ENCODE peak calls at places on chromosomes 3 and 15, in six cellular contexts. S, A, V, B, C and U are unnamed samples.

GRCh38 chr15:101488300-101489164 is 975 bp downstream of the PCSK6 start:
- DNase-seq in A (no peak), C (no peak), S (no peak), B (no peak), V (no peak), U (no peak)

GRCh38 chr3:150105886-150106612 is 135.4 kb upstream of the PFN2 start:
- DNase-seq in C (no peak), B (no peak), V (peak), A (no peak), S (no peak), U (peak)

GRCh38 chr3:16147226-16147625 is 27.3 kb upstream of the GALNT15 start:
- DNase-seq in V (peak), S (no peak), A (no peak), C (no peak), B (no peak), U (no peak)

GRCh38 chr15:66641485-66642313 is 60.3 kb upstream of the SMAD6 start:
- DNase-seq in A (no peak), S (no peak), B (no peak), C (no peak), V (no peak), U (no peak)

GRCh38 chr3:34020221-34020620 is 221.8 kb downstream of the PDCD6IP start:
- DNase-seq in S (no peak), V (no peak), B (no peak), C (no peak), A (no peak), U (no peak)

GRCh38 chr15:70246623-70247200 is 149.0 kb upstream of the TLE3 start:
- DNase-seq in S (no peak), V (no peak), A (no peak), B (no peak), C (no peak), U (no peak)

GRCh38 chr3:160343132-160343531 is 55.9 kb downstream of the IFT80 start:
- DNase-seq in V (peak), S (no peak), A (peak), B (no peak), C (peak), U (no peak)

GRCh38 chr15:28165791-28166190 is 66.7 kb upstream of the OCA2 start:
- DNase-seq in C (peak), B (no peak), S (no peak), V (peak), A (no peak), U (no peak)

GRCh38 chr3:186942168-186942567 is 11.8 kb downstream of the ST6GAL1 start:
- DNase-seq in V (no peak), S (no peak), B (no peak), A (no peak), C (no peak), U (no peak)

GRCh38 chr15:64515196-64515595 is 54.8 kb downstream of the ZNF609 start:
- DNase-seq in B (no peak), S (no peak), A (no peak), V (no peak), C (no peak), U (no peak)

GRCh38 chr3:65030847-65031463 is 343.2 kb upstream of the ADAMTS9 start:
- DNase-seq in B (no peak), V (peak), C (peak), A (peak), S (no peak), U (no peak)

GRCh38 chr3:39528844-39529243 is 61.4 kb downstream of the MOBP start:
- DNase-seq in B (no peak), V (no peak), A (no peak), C (no peak), S (no peak), U (no peak)

GRCh38 chr3:111210866-111211564 is 139.4 kb downstream of the NECTIN3 start:
- DNase-seq in S (no peak), B (no peak), A (no peak), V (peak), C (no peak), U (no peak)

GRCh38 chr3:49869525-49870126 is at the start of gene CAMKV:
- DNase-seq in C (peak), S (peak), A (no peak), V (no peak), B (peak), U (no peak)

GRCh38 chr3:139906441-139906840 is 28.5 kb upstream of the CLSTN2 start:
- DNase-seq in C (peak), V (peak), B (no peak), S (no peak), A (peak), U (no peak)

GRCh38 chr3:58888087-58888486 is 161.7 kb downstream of the CFAP20DC start:
- DNase-seq in S (no peak), C (no peak), B (no peak), V (no peak), A (no peak), U (no peak)

GRCh38 chr3:129837057-129837631 is 56.4 kb downstream of the TMCC1 start:
- DNase-seq in C (no peak), V (no peak), B (no peak), A (no peak), S (no peak), U (no peak)

GRCh38 chr3:115498898-115499297 is 124.4 kb upstream of the GAP43 start:
- DNase-seq in B (no peak), A (no peak), C (no peak), V (no peak), S (no peak), U (no peak)

GRCh38 chr3:65483475-65483874 is 555.2 kb downstream of the MAGI1 start:
- DNase-seq in B (no peak), V (peak), A (no peak), C (no peak), S (peak), U (no peak)

GRCh38 chr3:184481924-184482671 is 79.5 kb upstream of the EPHB3 start:
- DNase-seq in S (no peak), B (no peak), V (no peak), C (no peak), A (no peak), U (no peak)

GRCh38 chr3:184874709-184875644 is 63.0 kb downstream of the VPS8 start:
- DNase-seq in V (peak), B (peak), S (peak), A (peak), C (peak), U (no peak)

GRCh38 chr3:76961284-76961683 is 78.6 kb upstream of the ROBO2 start:
- DNase-seq in B (no peak), C (no peak), V (no peak), A (no peak), S (no peak), U (no peak)

GRCh38 chr3:197468167-197468566 is 87.6 kb downstream of the BDH1 start:
- DNase-seq in C (peak), V (no peak), A (no peak), B (no peak), S (no peak), U (no peak)

GRCh38 chr3:140434261-140434905 is 243.5 kb upstream of the TRIM42 start:
- DNase-seq in B (no peak), V (no peak), C (no peak), S (no peak), A (no peak), U (no peak)

GRCh38 chr3:68996356-68996995 is 17.0 kb downstream of the EOGT start:
- DNase-seq in V (no peak), A (no peak), B (no peak), S (no peak), C (no peak), U (no peak)

GRCh38 chr15:71011503-71012155 is 103.6 kb upstream of the THSD4 start:
- DNase-seq in S (no peak), A (peak), B (no peak), V (peak), C (peak), U (no peak)

GRCh38 chr3:122646146-122646988 is 34.3 kb upstream of the PARP14 start:
- DNase-seq in S (no peak), B (no peak), A (no peak), V (no peak), C (no peak), U (no peak)

GRCh38 chr3:49807427-49808114 is 4.5 kb downstream of the INKA1 start:
- DNase-seq in B (no peak), A (no peak), C (no peak), V (no peak), S (no peak), U (peak)

GRCh38 chr15:92109485-92109884 is 256.0 kb downstream of the SLCO3A1 start:
- DNase-seq in S (no peak), C (no peak), B (no peak), V (no peak), A (peak), U (no peak)

GRCh38 chr3:152547153-152547552 is 278.4 kb downstream of the MBNL1 start:
- DNase-seq in S (no peak), B (no peak), A (no peak), C (no peak), V (no peak), U (no peak)

GRCh38 chr15:96130734-96131133 is 199.8 kb upstream of the NR2F2 start:
- DNase-seq in A (no peak), C (no peak), S (no peak), V (no peak), B (no peak), U (no peak)

GRCh38 chr3:37742574-37743212 is 119.0 kb upstream of the CTDSPL start:
- DNase-seq in B (no peak), C (no peak), S (no peak), V (no peak), A (no peak), U (no peak)

GRCh38 chr3:119697394-119697793 is 5.4 kb upstream of the CFAP91 start:
- DNase-seq in B (no peak), V (no peak), S (no peak), C (no peak), A (no peak), U (no peak)

GRCh38 chr15:80547264-80547663 is 143.1 kb downstream of the ARNT2 start:
- DNase-seq in V (no peak), S (no peak), A (no peak), C (peak), B (no peak), U (no peak)

GRCh38 chr15:70190965-70191364 is 93.2 kb upstream of the TLE3 start:
- DNase-seq in S (no peak), B (no peak), C (no peak), V (no peak), A (no peak), U (no peak)

GRCh38 chr3:4888913-4889846 is 90.1 kb upstream of the BHLHE40 start:
- DNase-seq in V (peak), S (no peak), B (no peak), A (no peak), C (no peak), U (peak)

GRCh38 chr3:147187687-147188086 is 218.7 kb downstream of the ZIC4 start:
- DNase-seq in S (no peak), A (no peak), C (no peak), V (no peak), B (no peak), U (no peak)

GRCh38 chr15:63971904-63972303 is 74.4 kb downstream of the DAPK2 start:
- DNase-seq in B (no peak), V (no peak), A (no peak), S (no peak), C (no peak), U (no peak)